ENCODE peak calls at places on chromosomes 13 and 19, in eight cellular contexts. Z, R, P, Q, U, D, S and G are unnamed samples.

GRCh38 chr19:48405850-48406249 is 12.4 kb downstream of the GRIN2D start:
- DNase-seq in S (no peak), D (no peak), P (no peak), R (no peak), Q (no peak), U (no peak), Z (no peak), G (peak)

GRCh38 chr13:77696006-77696862 is 1.3 kb upstream of the SLAIN1 start:
- DNase-seq in Z (no peak), D (no peak), P (no peak), S (no peak), R (peak), Q (no peak), U (no peak), G (no peak)

GRCh38 chr13:59229401-59229800 is 934.3 kb downstream of the DIAPH3 start:
- DNase-seq in Q (no peak), U (no peak), R (no peak), D (no peak), S (no peak), P (no peak), Z (no peak), G (no peak)

GRCh38 chr19:3840804-3841203 is 28.0 kb downstream of the ZFR2 start:
- DNase-seq in Z (no peak), S (no peak), Q (no peak), R (no peak), D (no peak), P (no peak), U (no peak), G (no peak)

GRCh38 chr13:28741080-28741479 is 22.3 kb upstream of the SLC46A3 start:
- DNase-seq in U (no peak), Q (no peak), P (peak), Z (no peak), D (no peak), S (no peak), R (no peak), G (no peak)

GRCh38 chr19:34254552-34255432 is at the start of gene GARRE1:
- DNase-seq in S (peak), P (no peak), Z (peak), D (peak), U (peak), Q (no peak), R (peak), G (no peak)

GRCh38 chr19:37990362-37990761 is 83.4 kb downstream of the SIPA1L3 start:
- DNase-seq in P (no peak), Z (no peak), Q (no peak), S (no peak), D (no peak), R (peak), U (no peak), G (peak)

GRCh38 chr13:28558567-28558966 is 63.6 kb upstream of the FLT1 start:
- DNase-seq in R (no peak), Q (no peak), P (no peak), U (no peak), S (no peak), D (no peak), Z (no peak), G (no peak)

GRCh38 chr13:110767476-110767875 is 54.0 kb downstream of the ING1 start:
- DNase-seq in R (no peak), Z (no peak), S (no peak), D (no peak), U (no peak), P (no peak), Q (no peak), G (no peak)